ENCODE peak calls at places on chromosomes 6 and 20, in eight cellular contexts. Q, E, W, U, F, Y, R and N are unnamed samples.
A peak's percentile ranks its signal among the peaks of the same experiment; 100 is the strongest.

GRCh38 chr6:273441-274111 is 18.7 kb upstream of the DUSP22 start:
- DNase-seq in Q (no peak), E (no peak), W (no peak), U (no peak), F (no peak), Y (no peak), R (no peak), N (no peak)

GRCh38 chr6:40755046-40755681 is 168.0 kb upstream of the LRFN2 start:
- DNase-seq in Q (no peak), E (peak; percentile 56), W (no peak), U (no peak), F (no peak), Y (no peak), R (no peak), N (no peak)

GRCh38 chr6:149895702-149896310 is 2.1 kb downstream of the RAET1E start:
- DNase-seq in Q (peak; percentile 68), E (peak; percentile 62), W (peak; percentile 44), U (peak; percentile 75), F (peak; percentile 56), Y (peak; percentile 42), R (peak; percentile 24), N (no peak)

GRCh38 chr6:158039178-158039557 is 57.5 kb downstream of the SYNJ2 start:
- DNase-seq in Q (no peak), E (peak; percentile 67), W (peak; percentile 61), U (no peak), F (no peak), Y (peak; percentile 8), R (no peak), N (no peak)

GRCh38 chr6:137443901-137444300 is 50.3 kb downstream of the OLIG3 start:
- DNase-seq in Q (no peak), E (no peak), W (peak; percentile 1), U (no peak), F (no peak), Y (no peak), R (no peak), N (no peak)

GRCh38 chr6:137928286-137928685 is 61.2 kb downstream of the TNFAIP3 start:
- DNase-seq in Q (no peak), E (no peak), W (no peak), U (peak; percentile 16), F (no peak), Y (no peak), R (no peak), N (no peak)

GRCh38 chr6:107654736-107655135 is 164.8 kb downstream of the SOBP start:
- DNase-seq in Q (no peak), E (no peak), W (no peak), U (no peak), F (no peak), Y (no peak), R (no peak), N (no peak)

GRCh38 chr6:24666097-24666615 is 543 bp downstream of the TDP2 start:
- DNase-seq in Q (no peak), E (peak; percentile 35), W (no peak), U (peak; percentile 36), F (peak; percentile 36), Y (peak; percentile 26), R (peak; percentile 43), N (no peak)

GRCh38 chr6:116206231-116206903 is 47.5 kb downstream of the TSPYL4 start:
- DNase-seq in Q (no peak), E (no peak), W (no peak), U (no peak), F (no peak), Y (no peak), R (no peak), N (no peak)

GRCh38 chr6:114342086-114342825 is 567 bp downstream of the HS3ST5 start:
- DNase-seq in Q (no peak), E (no peak), W (peak; percentile 3), U (no peak), F (no peak), Y (no peak), R (no peak), N (no peak)

GRCh38 chr20:53579581-53580375 is 13.9 kb downstream of the ZNF217 start:
- DNase-seq in Q (peak; percentile 60), E (peak; percentile 60), W (peak; percentile 65), U (peak; percentile 36), F (no peak), Y (no peak), R (peak; percentile 46), N (no peak)

GRCh38 chr6:143980921-143981320 is 27.1 kb downstream of the PLAGL1 start:
- DNase-seq in Q (no peak), E (no peak), W (no peak), U (no peak), F (no peak), Y (no peak), R (no peak), N (no peak)

GRCh38 chr20:10667077-10667401 is 6.8 kb downstream of the JAG1 start:
- DNase-seq in Q (no peak), E (no peak), W (no peak), U (no peak), F (no peak), Y (no peak), R (peak; percentile 74), N (no peak)

GRCh38 chr6:1004885-1005635 is 306.8 kb upstream of the FOXQ1 start:
- DNase-seq in Q (no peak), E (no peak), W (no peak), U (no peak), F (no peak), Y (no peak), R (no peak), N (no peak)

GRCh38 chr6:170137176-170137891 is 153.5 kb downstream of the DLL1 start:
- DNase-seq in Q (peak; percentile 21), E (no peak), W (no peak), U (peak; percentile 38), F (no peak), Y (peak; percentile 58), R (no peak), N (peak; percentile 45)

GRCh38 chr6:146312606-146313005 is 231.0 kb upstream of the RAB32 start:
- DNase-seq in Q (no peak), E (no peak), W (no peak), U (no peak), F (no peak), Y (no peak), R (no peak), N (no peak)
- H3K27ac ChIP-seq in Q (no peak overlapping the region), E (no peak overlapping the region), W (no peak overlapping the region), U (no peak overlapping the region), F (no peak overlapping the region), Y (no peak overlapping the region), R (no peak overlapping the region), N (no peak overlapping the region)

DNA sequence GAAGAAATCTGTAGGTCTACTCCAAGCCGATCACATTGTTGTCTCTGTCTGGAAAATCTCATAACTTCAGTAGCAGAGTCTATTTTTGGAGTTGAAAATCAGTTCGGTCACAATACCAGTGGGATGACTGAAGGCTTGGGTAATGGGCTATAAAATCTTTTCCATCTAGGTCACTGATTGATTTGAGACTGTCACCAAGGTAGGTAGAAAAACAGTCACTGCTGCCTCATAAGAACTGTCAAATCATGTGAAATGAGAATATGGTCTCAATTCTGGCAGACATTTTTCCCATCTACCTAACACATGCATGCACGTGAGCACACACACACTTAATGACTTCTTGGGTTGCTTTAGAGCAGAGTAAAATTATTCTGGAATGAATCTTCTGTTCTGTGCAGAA is 1162.8 kb upstream of the CITED2 start:
- DNase-seq in Q (no peak), E (peak; percentile 7), W (peak; percentile 18), U (no peak), F (no peak), Y (no peak), R (no peak), N (no peak)
- H3K27ac ChIP-seq in Q (no peak overlapping the region), E (peak overlapping the region; percentile 72), W (peak overlapping the region; percentile 85), U (no peak overlapping the region), F (no peak overlapping the region), Y (peak overlapping the region; percentile 55), R (peak overlapping the region; percentile 36), N (peak overlapping the region; percentile 85)

GRCh38 chr6:19410477-19410876 is 426.7 kb upstream of the ID4 start:
- DNase-seq in Q (no peak), E (peak; percentile 51), W (peak; percentile 3), U (no peak), F (no peak), Y (no peak), R (no peak), N (peak; percentile 78)
- H3K27ac ChIP-seq in Q (no peak overlapping the region), E (no peak overlapping the region), W (no peak overlapping the region), U (no peak overlapping the region), F (no peak overlapping the region), Y (no peak overlapping the region), R (no peak overlapping the region), N (peak overlapping the region; percentile 37)

GRCh38 chr6:119346914-119347313 is 2.6 kb downstream of the MAN1A1 start:
- DNase-seq in Q (no peak), E (no peak), W (no peak), U (no peak), F (no peak), Y (no peak), R (no peak), N (no peak)
- H3K27ac ChIP-seq in Q (no peak overlapping the region), E (no peak overlapping the region), W (no peak overlapping the region), U (no peak overlapping the region), F (peak overlapping the region; percentile 50), Y (peak overlapping the region; percentile 96), R (no peak overlapping the region), N (no peak overlapping the region)